ENCODE peak calls at places on chromosomes 5 and 9, in seven cellular contexts. Y, U, I, T, R, C and Z are unnamed samples.

GRCh38 chr9:20740304-20740703 is 56.2 kb downstream of the FOCAD start:
- DNase-seq in T (no peak), Y (no peak), U (no peak), C (no peak), I (no peak), R (no peak), Z (no peak)

GRCh38 chr9:78150312-78150982 is 85.4 kb upstream of the CEP78 start:
- DNase-seq in R (no peak), U (no peak), Y (no peak), C (no peak), I (no peak), T (no peak), Z (no peak)

GRCh38 chr9:81666123-81666522 is 23.2 kb downstream of the TLE1 start:
- DNase-seq in U (no peak), Y (no peak), T (no peak), R (no peak), I (peak; percentile 47), C (no peak), Z (no peak)

GRCh38 chr9:88980732-88981336 is 10.4 kb upstream of the S1PR3 start:
- DNase-seq in C (no peak), R (no peak), U (no peak), T (no peak), Y (no peak), I (no peak), Z (peak; percentile 38)

GRCh38 chr5:351911-352225 is 30.4 kb downstream of the AHRR start:
- DNase-seq in I (no peak), U (no peak), T (no peak), R (no peak), Y (no peak), C (no peak), Z (no peak)

GRCh38 chr9:80878556-80878955 is 810.8 kb downstream of the TLE1 start:
- DNase-seq in U (no peak), T (no peak), R (no peak), Y (no peak), C (no peak), I (peak; percentile 71), Z (no peak)

GRCh38 chr5:132838516-132839282 is 8.3 kb upstream of the SHROOM1 start:
- DNase-seq in Y (no peak), C (no peak), U (no peak), I (no peak), R (no peak), T (no peak), Z (no peak)

GRCh38 chr5:135204151-135204600 is 170.1 kb upstream of the PITX1 start:
- DNase-seq in I (peak; percentile 77), T (no peak), C (no peak), R (no peak), Y (no peak), U (no peak), Z (no peak)

GRCh38 chr9:121326130-121326838 is 43.8 kb downstream of the STOM start:
- DNase-seq in C (no peak), I (no peak), R (no peak), T (no peak), U (no peak), Y (no peak), Z (no peak)

GRCh38 chr5:68266457-68266856 is 50.9 kb downstream of the PIK3R1 start:
- DNase-seq in C (peak; percentile 9), I (no peak), U (no peak), Y (no peak), T (no peak), R (no peak), Z (no peak)

GRCh38 chr5:83987513-83988292 is 267.0 kb upstream of the HAPLN1 start:
- DNase-seq in R (no peak), C (no peak), U (no peak), T (no peak), Y (no peak), I (no peak), Z (no peak)